ENCODE peak calls at places on chromosomes 11 and 22, in nine cellular contexts. B is CD4-positive, CD25-positive, alpha-beta regulatory T cell; R is IMR-90; G is HEK293T; J is RPMI7951; P is left cardiac atrium; O is GM20000; T is mesenchymal stem cell; I is activated T-helper 1 cell treated with Interleukin-2 at 50 U/mL for 16 hours. S is an unnamed sample.

GRCh38 chr11:129290966-129291365 is 84.7 kb upstream of the BARX2 start:
- DNase-seq in O (no peak), J (no peak), T (no peak), B (no peak), P (no peak), G (no peak), I (no peak), R (no peak), S (no peak)

GRCh38 chr22:26889794-26890193 is 232.4 kb downstream of the MIAT start:
- DNase-seq in R (no peak), O (no peak), G (no peak), B (no peak), I (no peak), T (peak), J (no peak), P (no peak), S (no peak)

GRCh38 chr11:96614846-96615245 is 225.0 kb downstream of the JRKL start:
- DNase-seq in G (no peak), R (no peak), B (no peak), P (no peak), O (no peak), I (no peak), T (no peak), J (no peak), S (no peak)

GRCh38 chr22:38078046-38078840 is 5.7 kb downstream of the SLC16A8 start:
- DNase-seq in R (no peak), J (no peak), T (no peak), O (no peak), G (no peak), I (no peak), B (no peak), P (no peak), S (peak)

GRCh38 chr22:36211237-36211881 is 9.8 kb upstream of the APOL4 start:
- DNase-seq in P (no peak), T (peak), R (peak), B (no peak), G (no peak), J (peak), O (no peak), I (no peak), S (no peak)

GRCh38 chr11:121295246-121296007 is 2.9 kb downstream of the SC5D start:
- DNase-seq in R (no peak), O (no peak), I (no peak), B (no peak), G (no peak), T (peak), P (no peak), J (no peak), S (no peak)

GRCh38 chr22:46572911-46573780 is 35.7 kb upstream of the CELSR1 start:
- DNase-seq in J (no peak), G (no peak), T (no peak), R (no peak), P (no peak), B (no peak), O (no peak), I (no peak), S (peak)

GRCh38 chr11:10002221-10002620 is 291.8 kb downstream of the SBF2 start:
- DNase-seq in O (no peak), R (no peak), G (no peak), J (peak), B (no peak), T (no peak), P (no peak), I (no peak), S (no peak)

GRCh38 chr11:3153291-3153861 is 11.7 kb downstream of the OSBPL5 start:
- DNase-seq in I (no peak), O (no peak), P (peak), B (no peak), J (peak), R (peak), T (peak), G (no peak), S (peak)

GRCh38 chr22:49861642-49862407 is 8.2 kb downstream of the ZBED4 start:
- DNase-seq in G (no peak), I (no peak), J (peak), B (no peak), P (no peak), R (no peak), O (no peak), T (no peak), S (no peak)

GRCh38 chr11:12377824-12378593 is 638 bp downstream of the PARVA start:
- DNase-seq in T (peak), B (no peak), I (no peak), P (peak), O (no peak), G (peak), J (peak), R (peak), S (peak)

GRCh38 chr11:45106440-45106839 is 40.0 kb upstream of the PRDM11 start:
- DNase-seq in O (peak), I (no peak), G (no peak), T (no peak), J (no peak), B (no peak), R (no peak), P (no peak), S (no peak)

S was measured in lower lobe of right lung.